ENCODE peak calls at places on chromosome 20, in four cellular contexts. T is HFFc6, X is choroid plexus epithelial cell, S is tibial nerve. Y is an unnamed sample.

GRCh38 chr20:62286493-62287064 is 16.2 kb upstream of the ADRM1 start:
- DNase-seq in X (no peak), T (no peak), S (no peak), Y (no peak)

GRCh38 chr20:32924781-32925180 is 66.1 kb downstream of the EFCAB8 start:
- DNase-seq in S (no peak), X (no peak), T (no peak), Y (no peak)

GRCh38 chr20:41178904-41179432 is 41.6 kb downstream of the PLCG1 start:
- DNase-seq in T (no peak), X (peak), S (peak), Y (no peak)

GRCh38 chr20:407097-407952 is 774 bp upstream of the RBCK1 start:
- DNase-seq in S (peak), T (peak), X (peak), Y (peak)

GRCh38 chr20:45070932-45071632 is 29.8 kb downstream of the KCNS1 start:
- DNase-seq in X (peak), T (no peak), S (no peak), Y (no peak)

GRCh38 chr20:17655865-17656489 is 26.1 kb downstream of the RRBP1 start:
- DNase-seq in T (no peak), S (no peak), X (peak), Y (no peak)

GRCh38 chr20:24694157-24694726 is 224.8 kb downstream of the SYNDIG1 start:
- DNase-seq in S (no peak), T (no peak), X (no peak), Y (no peak)

GRCh38 chr20:41173791-41174341 is 36.5 kb downstream of the PLCG1 start:
- DNase-seq in X (no peak), T (no peak), S (no peak), Y (no peak)

GRCh38 chr20:3800256-3800877 is 4.3 kb downstream of the CDC25B start:
- DNase-seq in X (no peak), T (no peak), S (no peak), Y (no peak)

GRCh38 chr20:44792794-44793193 is 17.6 kb downstream of the RIMS4 start:
- DNase-seq in S (no peak), T (no peak), X (no peak), Y (no peak)

GRCh38 chr20:2768632-2769015 is 31.8 kb downstream of the CPXM1 start:
- DNase-seq in X (no peak), T (no peak), S (no peak), Y (no peak)

GRCh38 chr20:11274137-11274536 is 600.3 kb upstream of the JAG1 start:
- DNase-seq in T (peak), X (peak), S (no peak), Y (no peak)

GRCh38 chr20:611047-611842 is 1.1 kb upstream of the TCF15 start:
- DNase-seq in S (no peak), T (no peak), X (no peak), Y (no peak)

GRCh38 chr20:841568-842546 is 8.3 kb downstream of the FAM110A start:
- DNase-seq in X (no peak), T (no peak), S (no peak), Y (no peak)

GRCh38 chr20:826695-827323 is 6.7 kb upstream of the FAM110A start:
- DNase-seq in S (no peak), T (no peak), X (no peak), Y (no peak)